ENCODE peak calls at places on chromosomes 6 and 20, in seven cellular contexts. O, D, N, X, V, Y and Z are unnamed samples.

GRCh38 chr6:31972709-31973350 is 892 bp upstream of the DXO start:
- DNase-seq in O (no peak), Y (no peak), V (no peak), X (no peak), D (no peak), N (no peak), Z (no peak)

GRCh38 chr20:35167787-35168186 is 4.1 kb upstream of the PROCR start:
- DNase-seq in D (no peak), N (no peak), O (no peak), V (no peak), Y (no peak), X (no peak), Z (no peak)

GRCh38 chr6:154111025-154111424 is 72.0 kb downstream of the OPRM1 start:
- DNase-seq in O (no peak), D (no peak), X (no peak), N (no peak), Y (no peak), V (no peak), Z (no peak)

GRCh38 chr6:29696147-29697129 is 15.5 kb upstream of the ZFP57 start:
- DNase-seq in O (no peak), Y (no peak), V (no peak), D (no peak), X (peak; percentile 33), N (peak; percentile 79), Z (no peak)

GRCh38 chr6:5518936-5519491 is 257.7 kb downstream of the FARS2 start:
- DNase-seq in N (no peak), V (no peak), O (no peak), X (no peak), D (no peak), Y (no peak), Z (no peak)

GRCh38 chr20:1557605-1558004 is at the start of gene SIRPD:
- DNase-seq in D (no peak), Y (no peak), X (no peak), O (no peak), V (no peak), N (no peak), Z (no peak)

GRCh38 chr20:62236674-62236996 is 1.7 kb upstream of the OSBPL2 start:
- DNase-seq in Y (no peak), D (no peak), N (peak; percentile 86), V (no peak), O (peak; percentile 57), X (no peak), Z (no peak)

GRCh38 chr6:149319413-149319812 is 1.9 kb downstream of the TAB2 start:
- DNase-seq in V (no peak), D (no peak), X (no peak), O (no peak), N (no peak), Y (no peak), Z (no peak)

GRCh38 chr6:167825059-167825758 is 1.5 kb upstream of the AFDN start:
- DNase-seq in O (no peak), D (no peak), V (no peak), X (no peak), N (no peak), Y (no peak), Z (no peak)

GRCh38 chr6:1239805-1240204 is 72.1 kb upstream of the FOXQ1 start:
- DNase-seq in O (no peak), X (no peak), Y (no peak), V (no peak), N (no peak), D (no peak), Z (no peak)

GRCh38 chr6:147204060-147204785 is at the start of gene STXBP5:
- DNase-seq in V (peak; percentile 43), N (peak; percentile 66), Y (peak; percentile 62), O (peak; percentile 76), X (peak; percentile 24), D (peak; percentile 58), Z (no peak)

GRCh38 chr6:107965746-107966145 is 7.7 kb upstream of the SEC63 start:
- DNase-seq in O (no peak), V (no peak), X (no peak), N (no peak), Y (no peak), D (no peak), Z (no peak)

GRCh38 chr6:139686308-139686707 is 311.9 kb upstream of the CITED2 start:
- DNase-seq in X (peak; percentile 0), V (no peak), N (no peak), D (no peak), Y (no peak), O (no peak), Z (no peak)

GRCh38 chr6:90502866-90503407 is 83.9 kb downstream of the MAP3K7 start:
- DNase-seq in Y (no peak), N (peak; percentile 77), X (no peak), D (no peak), O (no peak), V (no peak), Z (no peak)

GRCh38 chr6:12504325-12504966 is 212.1 kb upstream of the PHACTR1 start:
- DNase-seq in N (peak; percentile 74), X (no peak), V (no peak), Y (no peak), O (no peak), D (no peak), Z (no peak)

GRCh38 chr6:52286798-52287432 is 2.4 kb upstream of the MCM3 start:
- DNase-seq in Y (peak; percentile 53), N (peak; percentile 85), D (peak; percentile 68), X (peak; percentile 55), O (peak; percentile 77), V (peak; percentile 63), Z (no peak)

GRCh38 chr6:111992851-111993250 is 61.1 kb upstream of the CCN6 start:
- DNase-seq in Y (peak; percentile 47), V (no peak), X (no peak), N (no peak), O (no peak), D (no peak), Z (no peak)

GRCh38 chr6:71238351-71238750 is 50.3 kb upstream of the OGFRL1 start:
- DNase-seq in D (no peak), O (no peak), N (no peak), Y (no peak), V (no peak), X (no peak), Z (no peak)

GRCh38 chr20:31516166-31516565 is 1.9 kb downstream of the HM13 start:
- DNase-seq in Y (no peak), X (no peak), V (no peak), D (no peak), O (no peak), N (no peak), Z (no peak)

GRCh38 chr20:41032243-41032642 is 3.6 kb downstream of the TOP1 start:
- DNase-seq in X (no peak), D (no peak), Y (no peak), N (no peak), O (no peak), V (no peak), Z (no peak)

GRCh38 chr20:16472045-16472872 is 101.0 kb downstream of the KIF16B start:
- DNase-seq in V (no peak), X (no peak), Y (no peak), N (no peak), O (no peak), D (no peak), Z (no peak)

GRCh38 chr6:106119991-106120390 is 33.9 kb downstream of the PRDM1 start:
- DNase-seq in D (no peak), V (no peak), N (no peak), O (no peak), Y (no peak), X (no peak), Z (no peak)

DNA sequence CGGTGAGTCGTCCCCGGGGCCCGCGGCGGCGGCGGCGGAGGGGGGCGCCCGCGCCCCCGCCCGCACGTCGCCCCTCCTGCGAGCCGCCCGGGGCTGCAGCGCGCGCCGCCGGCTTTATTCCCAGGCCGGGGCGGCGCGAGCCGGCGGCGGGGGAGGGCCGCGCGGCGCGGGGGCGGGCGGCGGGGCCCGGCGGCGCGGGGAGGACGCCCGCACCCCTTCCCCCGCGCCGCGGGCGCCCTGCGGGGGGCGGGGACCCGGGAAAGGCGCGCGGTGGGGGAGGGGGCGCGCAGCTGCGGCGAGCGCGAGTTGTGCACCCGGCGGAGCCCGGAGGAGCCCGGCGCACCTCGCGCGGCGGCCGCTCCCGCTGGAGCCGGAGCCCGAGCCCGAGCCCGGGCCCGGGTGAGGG is 646 bp downstream of the HMGA1 start:
- DNase-seq in O (no peak), V (no peak), D (no peak), Y (peak; percentile 41), N (no peak), X (no peak), Z (no peak)
- H3K27ac ChIP-seq in O (peak overlapping the region; percentile 69), V (peak overlapping the region; percentile 88), D (peak overlapping the region; percentile 53), Y (peak overlapping the region; percentile 81), N (peak overlapping the region; percentile 97), X (peak overlapping the region; percentile 97), Z (peak overlapping the region; percentile 95)

GRCh38 chr6:2795162-2795561 is 30.0 kb downstream of the WRNIP1 start:
- DNase-seq in N (no peak), D (no peak), X (no peak), V (no peak), O (no peak), Y (no peak), Z (no peak)

GRCh38 chr6:2796884-2797283 is 31.7 kb downstream of the WRNIP1 start:
- DNase-seq in D (no peak), X (no peak), N (no peak), Y (no peak), O (no peak), V (no peak), Z (no peak)

GRCh38 chr6:2794171-2794730 is 29.1 kb downstream of the WRNIP1 start:
- DNase-seq in Y (no peak), V (no peak), D (no peak), O (no peak), X (no peak), N (no peak), Z (no peak)

GRCh38 chr6:2797564-2798014 is 32.4 kb downstream of the WRNIP1 start:
- DNase-seq in N (no peak), O (no peak), X (no peak), V (no peak), D (no peak), Y (no peak), Z (no peak)

GRCh38 chr6:2795960-2796359 is 30.8 kb downstream of the WRNIP1 start:
- DNase-seq in V (no peak), X (no peak), D (no peak), O (no peak), N (no peak), Y (no peak), Z (no peak)
- H3K27ac ChIP-seq in V (peak overlapping the region; percentile 72), X (no peak overlapping the region), D (no peak overlapping the region), O (no peak overlapping the region), N (no peak overlapping the region), Y (no peak overlapping the region), Z (no peak overlapping the region)

DNA sequence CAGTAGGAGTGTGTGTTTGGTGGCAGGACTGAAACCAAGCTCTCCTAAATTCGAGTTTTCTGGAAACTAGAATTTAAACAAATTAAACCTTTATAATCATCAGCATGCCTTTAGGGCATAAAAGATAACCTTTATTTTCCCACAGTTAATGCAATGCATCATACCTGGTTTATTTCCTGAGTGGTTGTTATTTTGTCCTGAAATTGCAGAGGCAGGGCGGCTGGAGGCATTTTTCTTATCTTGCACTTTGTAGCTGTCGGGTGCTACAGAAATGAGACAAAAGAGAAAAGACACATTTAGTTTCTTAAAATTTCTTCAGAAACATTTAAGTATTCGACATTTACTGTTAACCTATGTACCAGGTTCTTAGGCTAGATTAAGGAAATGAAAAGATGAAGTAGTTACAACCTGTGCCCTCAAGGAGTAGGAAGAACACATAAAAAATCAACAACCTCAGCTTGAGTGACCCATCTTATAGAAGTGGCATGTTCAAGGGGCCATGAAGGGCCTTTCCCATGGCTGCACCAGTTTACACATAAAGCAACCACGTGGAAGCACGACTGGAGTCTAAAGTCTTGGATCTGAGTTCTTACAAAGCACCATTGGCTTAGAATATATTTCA is 128.6 kb downstream of the MAP7 start:
- DNase-seq in X (no peak), N (no peak), D (no peak), V (no peak), O (no peak), Y (no peak), Z (no peak)
- H3K27ac ChIP-seq in X (no peak overlapping the region), N (no peak overlapping the region), D (no peak overlapping the region), V (no peak overlapping the region), O (no peak overlapping the region), Y (no peak overlapping the region), Z (no peak overlapping the region)

GRCh38 chr20:63568170-63568981 is 5.7 kb downstream of the HELZ2 start:
- DNase-seq in N (no peak), D (no peak), O (no peak), V (no peak), X (no peak), Y (no peak), Z (no peak)
- H3K27ac ChIP-seq in N (no peak overlapping the region), D (no peak overlapping the region), O (no peak overlapping the region), V (peak overlapping the region; percentile 79), X (no peak overlapping the region), Y (no peak overlapping the region), Z (no peak overlapping the region)